ENCODE peak calls at places on chromosomes 5 and 9, in nine cellular contexts. One of them, this sample, is unnamed. For H3K27me3, the result is how much of the 10 kb centered on the place peaks cover.

GRCh38 chr5:66223637-66224036 is 79.5 kb downstream of the SREK1 start:
- DNase-seq in thyroid gland: peak
- DNase-seq in WERI-Rb-1: peak
- DNase-seq in PC-3: peak
- DNase-seq in mammary epithelial cell: no peak
- DNase-seq in Caco-2: peak
- DNase-seq in fibroblast of lung: peak
- DNase-seq in Peyer's patch: no peak
- DNase-seq in CD8-positive, alpha-beta T cell: no peak
- DNase-seq in this sample: no peak

GRCh38 chr9:97773723-97774122 is 76.6 kb upstream of the XPA start:
- DNase-seq in thyroid gland: peak
- DNase-seq in fibroblast of lung: peak
- DNase-seq in PC-3: peak
- DNase-seq in Caco-2: no peak
- DNase-seq in WERI-Rb-1: no peak
- DNase-seq in mammary epithelial cell: no peak
- DNase-seq in Peyer's patch: peak
- DNase-seq in CD8-positive, alpha-beta T cell: no peak
- DNase-seq in this sample: peak

GRCh38 chr5:124111886-124112285 is 599.9 kb downstream of the CSNK1G3 start:
- DNase-seq in CD8-positive, alpha-beta T cell: no peak
- DNase-seq in mammary epithelial cell: peak
- DNase-seq in fibroblast of lung: no peak
- DNase-seq in Caco-2: no peak
- DNase-seq in WERI-Rb-1: no peak
- DNase-seq in Peyer's patch: no peak
- DNase-seq in PC-3: peak
- DNase-seq in thyroid gland: no peak
- DNase-seq in this sample: no peak

GRCh38 chr5:53406630-53407316 is 73.7 kb upstream of the FST start:
- DNase-seq in thyroid gland: no peak
- DNase-seq in PC-3: peak
- DNase-seq in Caco-2: no peak
- DNase-seq in Peyer's patch: no peak
- DNase-seq in CD8-positive, alpha-beta T cell: no peak
- DNase-seq in mammary epithelial cell: peak
- DNase-seq in fibroblast of lung: peak
- DNase-seq in WERI-Rb-1: no peak
- DNase-seq in this sample: peak

GRCh38 chr9:95067888-95068287 is 249.6 kb downstream of the FANCC start:
- DNase-seq in Peyer's patch: no peak
- DNase-seq in fibroblast of lung: no peak
- DNase-seq in mammary epithelial cell: no peak
- DNase-seq in thyroid gland: no peak
- DNase-seq in CD8-positive, alpha-beta T cell: no peak
- DNase-seq in Caco-2: no peak
- DNase-seq in WERI-Rb-1: no peak
- DNase-seq in PC-3: no peak
- DNase-seq in this sample: no peak

GRCh38 chr9:120919639-120920494 is 6.7 kb downstream of the TRAF1 start:
- DNase-seq in mammary epithelial cell: no peak
- DNase-seq in Peyer's patch: peak
- DNase-seq in PC-3: no peak
- DNase-seq in fibroblast of lung: no peak
- DNase-seq in CD8-positive, alpha-beta T cell: no peak
- DNase-seq in Caco-2: no peak
- DNase-seq in thyroid gland: no peak
- DNase-seq in WERI-Rb-1: no peak
- DNase-seq in this sample: no peak

GRCh38 chr9:131624636-131625241 is 79.4 kb downstream of the PRRT1B start:
- DNase-seq in Caco-2: no peak
- DNase-seq in CD8-positive, alpha-beta T cell: no peak
- DNase-seq in Peyer's patch: no peak
- DNase-seq in WERI-Rb-1: peak
- DNase-seq in thyroid gland: no peak
- DNase-seq in fibroblast of lung: peak
- DNase-seq in PC-3: no peak
- DNase-seq in mammary epithelial cell: no peak
- DNase-seq in this sample: no peak

GRCh38 chr9:16100596-16101091 is 547.8 kb downstream of the CCDC171 start:
- DNase-seq in WERI-Rb-1: no peak
- DNase-seq in Caco-2: no peak
- DNase-seq in Peyer's patch: no peak
- DNase-seq in fibroblast of lung: peak
- DNase-seq in CD8-positive, alpha-beta T cell: no peak
- DNase-seq in mammary epithelial cell: no peak
- DNase-seq in PC-3: no peak
- DNase-seq in thyroid gland: peak
- DNase-seq in this sample: peak

DNA sequence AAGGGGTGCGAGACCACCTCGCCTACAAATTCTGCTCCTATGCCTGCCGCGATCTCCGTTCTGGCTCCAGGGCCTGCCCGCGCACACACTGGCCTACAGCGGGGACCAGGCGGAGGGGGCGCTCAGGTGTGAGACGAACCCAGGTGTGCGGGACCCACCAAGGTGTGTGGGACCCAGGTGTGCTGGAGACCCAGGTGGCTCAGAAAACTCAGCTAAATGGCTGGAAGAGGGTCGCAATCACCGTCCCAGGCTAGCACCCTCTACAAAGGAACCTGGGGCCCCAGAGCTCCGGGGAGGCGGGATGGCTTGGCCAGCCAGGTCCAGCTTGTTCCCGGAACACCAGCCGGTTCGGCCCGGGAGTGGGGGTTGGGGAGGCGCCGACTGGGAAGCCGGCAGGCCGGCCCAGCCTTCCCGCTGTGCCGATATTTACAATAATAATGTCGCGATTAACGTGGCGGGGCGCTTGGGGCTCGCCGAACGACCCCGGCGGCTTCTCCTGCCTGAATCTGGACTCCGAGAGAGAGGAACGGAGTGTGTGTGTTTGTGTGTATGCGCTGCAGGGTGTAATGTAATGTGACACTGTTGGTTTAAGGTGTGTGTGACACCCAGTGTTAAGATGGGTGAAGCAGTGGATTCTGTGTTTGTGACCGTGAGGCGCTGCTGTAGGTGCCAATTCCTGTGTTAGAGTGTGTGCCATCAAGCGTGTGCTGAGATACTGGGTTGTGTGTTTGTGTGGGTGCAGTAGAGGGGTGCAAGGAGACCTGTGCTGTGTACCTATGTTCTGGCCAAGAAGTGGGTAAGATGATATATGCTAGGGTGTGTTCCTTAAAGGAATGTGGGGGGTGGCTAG is 1.4 kb downstream of the PCDH1 start:
- DNase-seq in fibroblast of lung: no peak
- DNase-seq in WERI-Rb-1: no peak
- DNase-seq in Peyer's patch: peak
- DNase-seq in CD8-positive, alpha-beta T cell: no peak
- DNase-seq in thyroid gland: peak
- DNase-seq in Caco-2: peak
- DNase-seq in mammary epithelial cell: peak
- DNase-seq in PC-3: peak
- DNase-seq in this sample: no peak
- H3K27me3 ChIP-seq in fibroblast of lung: half or more
- H3K27me3 ChIP-seq in WERI-Rb-1: under half
- H3K27me3 ChIP-seq in Peyer's patch: under half
- H3K27me3 ChIP-seq in CD8-positive, alpha-beta T cell: under half
- H3K27me3 ChIP-seq in thyroid gland: under half
- H3K27me3 ChIP-seq in Caco-2: under half
- H3K27me3 ChIP-seq in mammary epithelial cell: under half
- H3K27me3 ChIP-seq in PC-3: under half
- H3K27me3 ChIP-seq in this sample: half or more

GRCh38 chr5:176646707-176647029 is 616 bp upstream of the TSPAN17 start:
- DNase-seq in WERI-Rb-1: no peak
- DNase-seq in mammary epithelial cell: no peak
- DNase-seq in CD8-positive, alpha-beta T cell: no peak
- DNase-seq in thyroid gland: no peak
- DNase-seq in PC-3: no peak
- DNase-seq in fibroblast of lung: no peak
- DNase-seq in Caco-2: no peak
- DNase-seq in Peyer's patch: no peak
- DNase-seq in this sample: no peak

GRCh38 chr5:176647870-176648466 is 684 bp downstream of the TSPAN17 start:
- DNase-seq in fibroblast of lung: no peak
- DNase-seq in CD8-positive, alpha-beta T cell: no peak
- DNase-seq in PC-3: peak
- DNase-seq in mammary epithelial cell: peak
- DNase-seq in WERI-Rb-1: peak
- DNase-seq in Caco-2: peak
- DNase-seq in Peyer's patch: peak
- DNase-seq in thyroid gland: peak
- DNase-seq in this sample: no peak

GRCh38 chr5:176648467-176649194 is 1.3 kb downstream of the TSPAN17 start:
- DNase-seq in Peyer's patch: no peak
- DNase-seq in thyroid gland: no peak
- DNase-seq in Caco-2: no peak
- DNase-seq in PC-3: no peak
- DNase-seq in CD8-positive, alpha-beta T cell: peak
- DNase-seq in mammary epithelial cell: no peak
- DNase-seq in WERI-Rb-1: no peak
- DNase-seq in fibroblast of lung: no peak
- DNase-seq in this sample: no peak

GRCh38 chr5:176646049-176646706 is 1.1 kb upstream of the TSPAN17 start:
- DNase-seq in thyroid gland: no peak
- DNase-seq in Peyer's patch: no peak
- DNase-seq in WERI-Rb-1: no peak
- DNase-seq in Caco-2: no peak
- DNase-seq in fibroblast of lung: no peak
- DNase-seq in mammary epithelial cell: no peak
- DNase-seq in CD8-positive, alpha-beta T cell: no peak
- DNase-seq in PC-3: no peak
- DNase-seq in this sample: no peak

DNA sequence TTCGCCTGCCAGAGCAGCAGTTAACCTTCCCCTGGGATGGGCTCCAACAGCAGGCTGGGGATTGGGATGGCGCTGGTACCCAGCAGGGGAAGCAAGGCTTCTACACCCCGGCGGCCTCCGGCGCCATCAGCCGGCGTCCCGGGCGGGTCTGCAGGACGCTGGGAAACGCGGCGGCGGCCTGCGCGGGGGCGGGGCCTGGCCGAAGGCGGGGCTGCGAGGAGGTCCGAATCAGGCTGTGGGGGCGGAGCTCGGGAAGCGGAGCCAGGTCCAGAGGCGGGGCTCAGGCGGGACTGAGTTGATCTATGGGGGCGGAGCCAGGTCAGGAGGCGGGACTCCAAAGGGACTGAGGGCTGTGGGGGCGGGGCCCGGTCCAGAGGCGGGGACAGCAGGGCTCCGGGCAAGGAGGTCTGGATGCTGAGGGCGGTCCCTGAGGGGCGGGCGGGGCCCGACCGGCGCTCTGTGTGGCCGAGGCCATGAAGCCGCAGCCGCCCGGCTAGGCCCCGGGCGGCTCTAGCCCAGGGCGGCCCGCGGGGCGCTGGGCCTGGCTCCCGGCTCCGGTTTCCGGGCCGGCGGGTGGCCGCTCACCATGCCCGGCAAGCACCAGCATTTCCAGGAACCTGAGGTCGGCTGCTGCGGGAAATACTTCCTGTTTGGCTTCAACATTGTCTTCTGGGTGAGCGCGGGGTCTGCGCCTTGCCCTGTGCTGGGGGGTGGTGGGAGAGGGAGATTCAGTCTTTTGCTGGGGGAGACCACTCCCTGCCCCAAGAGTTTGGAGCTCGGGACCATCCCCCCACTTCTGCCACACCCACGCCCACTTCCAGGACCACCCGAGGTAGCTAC is at the start of gene TSPAN17:
- DNase-seq in Peyer's patch: peak
- DNase-seq in CD8-positive, alpha-beta T cell: peak
- DNase-seq in mammary epithelial cell: peak
- DNase-seq in PC-3: peak
- DNase-seq in WERI-Rb-1: peak
- DNase-seq in Caco-2: peak
- DNase-seq in fibroblast of lung: peak
- DNase-seq in thyroid gland: peak
- DNase-seq in this sample: peak
- TF ChIP-seq CTCF in Peyer's patch: no peak
- TF ChIP-seq CTCF in CD8-positive, alpha-beta T cell: no peak
- TF ChIP-seq CTCF in mammary epithelial cell: peak
- TF ChIP-seq CTCF in PC-3: peak
- TF ChIP-seq CTCF in WERI-Rb-1: peak
- TF ChIP-seq CTCF in Caco-2: no peak
- TF ChIP-seq CTCF in fibroblast of lung: peak
- TF ChIP-seq CTCF in thyroid gland: no peak
- TF ChIP-seq CTCF in this sample: peak

GRCh38 chr5:1881273-1881586 is 1.5 kb downstream of the IRX4 start:
- DNase-seq in thyroid gland: no peak
- DNase-seq in WERI-Rb-1: no peak
- DNase-seq in Caco-2: no peak
- DNase-seq in mammary epithelial cell: peak
- DNase-seq in CD8-positive, alpha-beta T cell: no peak
- DNase-seq in PC-3: peak
- DNase-seq in Peyer's patch: no peak
- DNase-seq in fibroblast of lung: no peak
- DNase-seq in this sample: no peak
- H3K27me3 ChIP-seq in thyroid gland: under half
- H3K27me3 ChIP-seq in WERI-Rb-1: half or more
- H3K27me3 ChIP-seq in Caco-2: under half
- H3K27me3 ChIP-seq in mammary epithelial cell: under half
- H3K27me3 ChIP-seq in CD8-positive, alpha-beta T cell: under half
- H3K27me3 ChIP-seq in PC-3: under half
- H3K27me3 ChIP-seq in Peyer's patch: under half
- H3K27me3 ChIP-seq in fibroblast of lung: half or more
- H3K27me3 ChIP-seq in this sample: half or more

GRCh38 chr9:32404856-32405255 is 20.4 kb downstream of the ACO1 start:
- DNase-seq in WERI-Rb-1: no peak
- DNase-seq in fibroblast of lung: no peak
- DNase-seq in Caco-2: no peak
- DNase-seq in mammary epithelial cell: no peak
- DNase-seq in CD8-positive, alpha-beta T cell: no peak
- DNase-seq in PC-3: no peak
- DNase-seq in Peyer's patch: no peak
- DNase-seq in thyroid gland: no peak
- DNase-seq in this sample: no peak

GRCh38 chr9:32405506-32405905 is 21.1 kb downstream of the ACO1 start:
- DNase-seq in Caco-2: no peak
- DNase-seq in thyroid gland: no peak
- DNase-seq in Peyer's patch: no peak
- DNase-seq in PC-3: no peak
- DNase-seq in CD8-positive, alpha-beta T cell: no peak
- DNase-seq in mammary epithelial cell: no peak
- DNase-seq in fibroblast of lung: no peak
- DNase-seq in WERI-Rb-1: no peak
- DNase-seq in this sample: no peak

GRCh38 chr9:32406046-32406445 is 21.6 kb downstream of the ACO1 start:
- DNase-seq in mammary epithelial cell: no peak
- DNase-seq in Peyer's patch: no peak
- DNase-seq in fibroblast of lung: no peak
- DNase-seq in PC-3: no peak
- DNase-seq in Caco-2: no peak
- DNase-seq in thyroid gland: no peak
- DNase-seq in WERI-Rb-1: no peak
- DNase-seq in CD8-positive, alpha-beta T cell: no peak
- DNase-seq in this sample: no peak

GRCh38 chr9:32403567-32403966 is 19.1 kb downstream of the ACO1 start:
- DNase-seq in Caco-2: no peak
- DNase-seq in mammary epithelial cell: no peak
- DNase-seq in CD8-positive, alpha-beta T cell: no peak
- DNase-seq in Peyer's patch: no peak
- DNase-seq in thyroid gland: no peak
- DNase-seq in WERI-Rb-1: no peak
- DNase-seq in PC-3: no peak
- DNase-seq in fibroblast of lung: no peak
- DNase-seq in this sample: no peak

DNA sequence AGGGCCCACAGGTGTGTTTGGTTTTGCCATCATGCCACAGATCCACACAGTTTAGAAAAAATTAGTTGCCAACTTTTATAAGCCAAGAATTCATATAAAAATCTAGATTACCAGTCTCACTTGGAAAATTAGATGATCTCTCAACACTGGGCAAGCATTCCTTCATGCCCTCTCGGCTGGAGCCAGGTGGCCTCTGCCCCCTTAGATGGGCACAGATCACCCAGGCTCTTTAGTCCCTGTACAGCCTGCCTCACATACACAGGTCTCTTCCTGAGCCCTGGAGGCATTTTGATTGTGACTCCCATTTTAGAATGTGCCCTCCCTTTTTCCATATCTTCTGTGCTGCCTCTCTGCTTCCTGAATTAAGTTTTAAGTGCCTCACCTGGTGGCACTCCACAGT is 20.0 kb downstream of the ACO1 start:
- DNase-seq in thyroid gland: no peak
- DNase-seq in Peyer's patch: no peak
- DNase-seq in Caco-2: no peak
- DNase-seq in mammary epithelial cell: no peak
- DNase-seq in WERI-Rb-1: no peak
- DNase-seq in fibroblast of lung: no peak
- DNase-seq in PC-3: no peak
- DNase-seq in CD8-positive, alpha-beta T cell: no peak
- DNase-seq in this sample: no peak
- TF ChIP-seq CTCF in thyroid gland: no peak
- TF ChIP-seq CTCF in Peyer's patch: no peak
- TF ChIP-seq CTCF in Caco-2: no peak
- TF ChIP-seq CTCF in mammary epithelial cell: no peak
- TF ChIP-seq CTCF in WERI-Rb-1: no peak
- TF ChIP-seq CTCF in fibroblast of lung: no peak
- TF ChIP-seq CTCF in PC-3: no peak
- TF ChIP-seq CTCF in CD8-positive, alpha-beta T cell: no peak
- TF ChIP-seq CTCF in this sample: no peak

This sample was measured in brain microvascular endothelial cell.